ENCODE peak calls at places on chromosomes 7 and 10, in four cellular contexts. N is GM12891; S is activated CD4-positive, alpha-beta T cell treated with anti-CD3 and anti-CD28 coated beads, Interleukin-2, amount 10 ng/mL, durations not matched to agents 7 days and 5 days; U is NCI-H226. K is an unnamed sample.

GRCh38 chr7:113085781-113086390 is 741 bp downstream of the GPR85 start:
- DNase-seq in N (no peak), S (no peak), U (no peak), K (peak)

GRCh38 chr10:101446071-101446470 is 92.1 kb downstream of the BTRC start:
- DNase-seq in N (no peak), S (no peak), U (no peak), K (no peak)

GRCh38 chr10:132163278-132163765 is 23.4 kb upstream of the DPYSL4 start:
- DNase-seq in N (peak), S (peak), U (no peak), K (no peak)

GRCh38 chr7:41969713-41970112 is 266.8 kb upstream of the INHBA start:
- DNase-seq in N (no peak), S (no peak), U (no peak), K (no peak)

GRCh38 chr7:94580601-94581000 is 71.0 kb downstream of the CASD1 start:
- DNase-seq in N (no peak), S (no peak), U (peak), K (no peak)

GRCh38 chr7:109997837-109998236 is 1093.1 kb upstream of the LRRN3 start:
- DNase-seq in N (no peak), S (no peak), U (no peak), K (no peak)

GRCh38 chr7:49660170-49660783 is 113.2 kb upstream of the VWC2 start:
- DNase-seq in N (no peak), S (no peak), U (no peak), K (no peak)

GRCh38 chr10:92291921-92292860 is 1.2 kb downstream of the MARCHF5 start:
- DNase-seq in N (no peak), S (peak), U (peak), K (peak)

K was measured in C1 segment of cervical spinal cord.